ENCODE peak calls at places on chromosomes 3 and 15, in six cellular contexts. H is mammary epithelial cell, C is heart left ventricle, A is Peyer's patch, B is lower lobe of right lung, Q is astrocyte. O is an unnamed sample. For H3K4me1, the result is how much of the 10 kb centered on the place peaks cover.

GRCh38 chr3:128965818-128966217 is 28.1 kb downstream of the CFAP92 start:
- DNase-seq in C (no peak), A (no peak), H (peak), B (no peak), Q (no peak), O (no peak)

GRCh38 chr3:80367149-80367548 is 599.4 kb upstream of the ROBO1 start:
- DNase-seq in Q (no peak), H (no peak), B (no peak), A (no peak), C (no peak), O (no peak)

GRCh38 chr3:125324341-125324740 is 50.8 kb downstream of the ZNF148 start:
- DNase-seq in A (no peak), C (no peak), B (no peak), H (no peak), Q (no peak), O (no peak)

GRCh38 chr3:37968784-37969600 is 21.6 kb upstream of the VILL start:
- DNase-seq in Q (no peak), B (no peak), C (no peak), H (no peak), A (no peak), O (no peak)

GRCh38 chr3:52770581-52771333 is at the start of gene NEK4:
- DNase-seq in A (peak), B (peak), C (peak), H (peak), Q (peak), O (peak)

GRCh38 chr3:131602011-131602779 is 99.4 kb upstream of the MRPL3 start:
- DNase-seq in H (no peak), A (no peak), Q (no peak), C (no peak), B (no peak), O (no peak)

GRCh38 chr3:78858165-78858564 is 909.6 kb downstream of the ROBO1 start:
- DNase-seq in C (no peak), A (no peak), B (no peak), Q (peak), H (no peak), O (no peak)

GRCh38 chr15:43934480-43934879 is 107.7 kb downstream of the WDR76 start:
- DNase-seq in B (no peak), H (peak), C (no peak), Q (no peak), A (no peak), O (no peak)

GRCh38 chr15:75669191-75669878 is 21.6 kb downstream of the SNX33 start:
- DNase-seq in H (peak), Q (peak), C (no peak), B (no peak), A (no peak), O (no peak)

GRCh38 chr15:31328999-31329639 is 2.5 kb downstream of the KLF13 start:
- DNase-seq in Q (no peak), H (peak), A (peak), C (no peak), B (peak), O (peak)

GRCh38 chr3:122760457-122761271 is 33.0 kb downstream of the HSPBAP1 start:
- DNase-seq in Q (peak), H (no peak), B (no peak), C (no peak), A (no peak), O (no peak)

GRCh38 chr15:88454867-88455810 is 12.0 kb downstream of the MRPL46 start:
- DNase-seq in Q (peak), H (peak), B (peak), C (peak), A (no peak), O (peak)

GRCh38 chr3:123722021-123722420 is 137.2 kb upstream of the HACD2 start:
- DNase-seq in H (no peak), B (no peak), C (no peak), A (no peak), Q (no peak), O (no peak)

GRCh38 chr15:48975713-48976419 is 12.1 kb upstream of the SHC4 start:
- DNase-seq in H (peak), C (peak), Q (peak), A (peak), B (peak), O (peak)

GRCh38 chr15:82196353-82196752 is 66.2 kb downstream of the EFL1 start:
- DNase-seq in C (no peak), Q (no peak), B (no peak), H (no peak), A (no peak), O (no peak)

GRCh38 chr15:58551764-58552504 is 120.1 kb downstream of the LIPC start:
- DNase-seq in B (no peak), C (no peak), A (no peak), H (peak), Q (peak), O (no peak)

GRCh38 chr3:127431066-127431465 is 143.2 kb upstream of the PRR20G start:
- DNase-seq in Q (no peak), A (no peak), C (peak), H (no peak), B (no peak), O (peak)

GRCh38 chr3:114313426-114313825 is 19.6 kb downstream of the TIGIT start:
- DNase-seq in Q (no peak), A (no peak), C (no peak), B (no peak), H (no peak), O (no peak)
- H3K4me1 ChIP-seq in Q (under half), A (under half), C (under half), B (under half), H (under half), O (under half)

GRCh38 chr15:63048115-63048985 is 5.8 kb downstream of the TPM1 start:
- DNase-seq in A (peak), Q (peak), B (peak), H (peak), C (peak), O (peak)
- H3K4me1 ChIP-seq in A (under half), Q (half or more), B (half or more), H (half or more), C (under half), O (under half)

GRCh38 chr3:15452156-15452555 is 24.8 kb downstream of the EAF1 start:
- DNase-seq in B (no peak), C (no peak), A (no peak), H (no peak), Q (no peak), O (no peak)

GRCh38 chr3:15449489-15449888 is 22.1 kb downstream of the EAF1 start:
- DNase-seq in A (no peak), Q (no peak), C (no peak), H (no peak), B (no peak), O (no peak)

GRCh38 chr3:15451468-15452113 is 24.2 kb downstream of the EAF1 start:
- DNase-seq in A (no peak), C (no peak), B (no peak), Q (no peak), H (no peak), O (no peak)

GRCh38 chr3:15452961-15453360 is 25.6 kb downstream of the EAF1 start:
- DNase-seq in C (no peak), H (no peak), A (no peak), B (no peak), Q (no peak), O (no peak)

GRCh38 chr3:15450611-15451467 is 23.4 kb downstream of the EAF1 start:
- DNase-seq in H (no peak), B (no peak), A (no peak), C (no peak), Q (no peak), O (no peak)
- H3K4me1 ChIP-seq in H (under half), B (under half), A (under half), C (under half), Q (under half), O (under half)

DNA sequence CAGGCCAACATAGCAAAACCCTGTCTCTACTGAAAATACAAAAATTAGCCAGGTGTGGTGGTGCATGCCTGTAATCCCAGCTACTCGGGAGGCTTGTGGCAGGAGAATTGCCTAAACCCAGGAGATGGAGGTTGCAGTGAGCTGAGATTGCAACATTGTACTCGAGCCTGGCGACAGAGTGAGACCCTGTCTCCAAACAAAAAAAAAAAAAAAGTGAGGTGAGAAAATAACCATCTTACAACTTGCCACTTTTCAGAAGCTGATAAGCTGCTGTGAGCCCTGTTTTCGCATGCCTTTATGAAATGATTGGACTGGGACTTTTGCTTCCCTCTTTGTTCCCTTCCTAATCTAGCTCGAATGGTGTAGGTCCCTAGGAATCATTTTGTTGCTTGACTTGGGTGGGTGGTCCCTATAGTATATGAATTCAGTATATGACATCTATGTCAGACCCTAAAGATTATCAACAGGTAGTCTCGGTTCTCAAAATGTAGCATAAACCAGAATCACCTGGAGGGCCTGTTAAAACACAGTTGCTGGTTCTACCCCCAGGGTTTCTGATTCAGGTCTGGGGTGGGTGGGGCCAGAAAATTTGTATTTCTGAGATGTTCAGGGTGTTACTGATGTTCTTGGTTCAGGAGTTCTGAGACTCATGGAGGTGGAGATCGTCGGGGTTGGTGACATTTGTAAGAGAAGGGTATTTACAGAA is 107.9 kb downstream of the FNDC3B start:
- DNase-seq in Q (no peak), A (no peak), C (no peak), H (no peak), B (no peak), O (no peak)
- H3K4me1 ChIP-seq in Q (under half), A (under half), C (half or more), H (under half), B (under half), O (under half)

GRCh38 chr3:187989458-187990153 is 164.4 kb upstream of the LPP start:
- DNase-seq in A (no peak), C (no peak), H (no peak), B (no peak), Q (peak), O (no peak)

GRCh38 chr3:187987162-187987561 is 166.8 kb upstream of the LPP start:
- DNase-seq in A (no peak), B (no peak), H (no peak), C (no peak), Q (no peak), O (no peak)

GRCh38 chr3:187985636-187986035 is 168.3 kb upstream of the LPP start:
- DNase-seq in Q (peak), B (no peak), H (no peak), C (no peak), A (no peak), O (no peak)

GRCh38 chr3:187986514-187986934 is 167.4 kb upstream of the LPP start:
- DNase-seq in A (no peak), H (peak), Q (peak), B (no peak), C (no peak), O (no peak)

DNA sequence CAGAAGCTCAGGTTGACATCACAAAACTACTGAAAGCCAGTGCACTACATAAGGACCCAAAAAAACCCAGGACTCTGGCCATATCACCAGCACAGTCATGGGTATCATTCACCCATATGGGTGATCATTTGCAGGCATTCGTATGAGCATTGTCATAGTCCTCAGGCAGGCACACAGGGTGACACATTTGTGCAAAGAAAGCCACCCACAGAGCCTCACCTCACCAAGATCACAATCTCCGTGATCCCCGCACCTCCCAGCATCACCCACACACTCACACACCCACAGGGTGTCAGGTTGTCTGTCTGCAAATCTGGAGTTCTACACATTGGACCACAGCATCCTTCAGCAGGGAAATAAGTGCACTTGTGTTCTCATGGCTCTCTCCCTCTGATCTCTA is 166.0 kb upstream of the LPP start:
- DNase-seq in Q (no peak), H (no peak), A (no peak), B (no peak), C (no peak), O (no peak)
- H3K4me1 ChIP-seq in Q (under half), H (under half), A (under half), B (under half), C (under half), O (under half)

DNA sequence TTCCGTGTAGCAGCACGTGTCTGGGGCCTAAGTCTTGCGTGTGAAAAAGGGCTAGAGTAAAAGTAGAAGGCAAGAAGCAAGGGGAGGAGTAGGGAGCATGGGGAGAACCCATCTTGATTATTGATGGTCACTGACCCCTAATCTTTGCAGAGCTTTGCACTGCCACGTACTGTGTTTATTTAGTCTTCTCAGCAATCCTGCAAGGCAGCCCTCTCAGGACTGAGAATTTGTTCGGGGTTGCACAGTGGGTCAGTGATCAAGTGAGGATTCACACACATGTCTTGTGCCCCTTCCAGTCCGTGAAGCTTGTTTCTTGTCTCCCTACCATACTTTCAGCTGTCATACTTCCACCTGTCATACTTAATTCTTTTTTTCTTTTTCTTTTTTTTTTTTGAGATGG is 7.2 kb downstream of the SEMA4B start:
- DNase-seq in H (no peak), A (no peak), B (no peak), Q (no peak), C (no peak), O (no peak)
- H3K4me1 ChIP-seq in H (under half), A (under half), B (under half), Q (under half), C (half or more), O (half or more)

DNA sequence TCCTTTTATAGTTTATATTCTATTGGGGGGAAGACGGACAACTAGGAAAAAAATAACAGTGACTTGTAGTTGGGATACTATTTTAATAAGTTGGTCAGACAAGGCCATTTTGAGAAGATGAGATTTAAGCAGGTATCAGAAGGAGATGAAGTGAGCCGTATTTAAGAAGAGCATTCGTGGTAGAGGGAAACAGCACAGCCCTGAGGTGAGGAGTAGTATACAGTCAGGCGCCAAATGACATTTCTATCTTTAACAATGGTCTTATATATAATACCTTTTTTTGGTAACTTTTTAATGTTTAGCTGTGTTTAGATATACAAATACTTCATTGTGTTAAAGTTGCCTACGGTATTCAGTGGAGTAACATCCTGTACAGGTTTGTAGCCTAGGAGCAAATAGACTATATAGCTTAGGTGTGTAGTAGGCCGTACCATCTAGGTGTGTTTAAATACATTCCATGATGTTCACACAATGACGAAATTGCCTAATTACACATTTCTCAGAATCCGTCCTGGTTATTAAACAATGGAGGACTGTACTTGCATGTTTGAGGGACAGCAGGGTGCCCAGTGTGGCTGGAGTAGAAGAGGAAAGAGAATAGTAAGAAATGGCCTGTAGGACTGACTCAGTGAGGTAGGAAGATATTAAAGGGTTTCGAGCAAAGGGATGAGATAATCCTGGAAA is 1.6 kb downstream of the NKTR start:
- DNase-seq in H (peak), A (no peak), C (no peak), B (no peak), Q (no peak), O (no peak)
- H3K4me1 ChIP-seq in H (under half), A (under half), C (under half), B (half or more), Q (under half), O (under half)

GRCh38 chr15:63010386-63010785 is 32.2 kb upstream of the TPM1 start:
- DNase-seq in A (no peak), C (no peak), Q (no peak), B (no peak), H (no peak), O (no peak)
- H3K4me1 ChIP-seq in A (under half), C (under half), Q (under half), B (under half), H (under half), O (under half)

DNA sequence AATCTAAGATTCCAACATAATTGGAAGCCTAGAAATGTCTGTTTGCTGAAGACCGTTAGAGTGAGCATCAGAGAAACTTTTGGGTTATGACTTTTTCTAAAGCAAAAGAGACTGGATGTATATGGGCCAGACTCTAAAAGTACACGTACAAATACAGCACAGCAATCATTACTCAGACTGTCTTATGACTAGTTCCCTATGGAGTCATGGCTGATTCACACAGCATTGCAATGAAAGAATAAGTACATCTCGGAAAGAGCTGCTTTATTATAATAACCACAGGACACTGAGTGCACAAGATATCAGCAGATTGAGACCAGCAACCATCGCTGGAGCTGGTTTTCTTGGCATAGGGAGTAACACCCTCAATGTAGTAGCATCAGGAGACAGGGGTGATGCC is 618.6 kb downstream of the NLGN1 start:
- DNase-seq in B (no peak), Q (peak), H (peak), C (no peak), A (no peak), O (no peak)
- H3K4me1 ChIP-seq in B (under half), Q (under half), H (under half), C (under half), A (under half), O (under half)

O was measured in sigmoid colon.